ENCODE peak calls at places on chromosomes 4 and X, in ten cellular contexts. J is MM.1S; S is left ventricle myocardium inferior; E is CD8-positive, alpha-beta T cell; L is RWPE1; R is epithelial cell of esophagus; X is lower leg skin; I is vagina; Z is hepatocyte; Q is cardiac muscle cell. K is an unnamed sample.

GRCh38 chrX:148466292-148466691 is 34.1 kb upstream of the AFF2 start:
- DNase-seq in J (no peak), S (no peak), E (no peak), L (peak), R (peak), X (no peak), I (no peak), Z (no peak), Q (no peak), K (no peak)

GRCh38 chr4:187417761-187418160 is 577.8 kb upstream of the ZFP42 start:
- DNase-seq in J (no peak), S (no peak), E (no peak), L (peak), R (peak), X (no peak), I (no peak), Z (no peak), Q (no peak), K (no peak)

GRCh38 chrX:150898343-150899190 is at the start of gene CD99L2:
- DNase-seq in J (peak), S (peak), E (peak), L (peak), R (peak), X (peak), I (no peak), Z (peak), Q (peak), K (peak)

GRCh38 chrX:153454901-153455550 is 9.2 kb upstream of the TREX2 start:
- DNase-seq in J (no peak), S (no peak), E (no peak), L (no peak), R (no peak), X (no peak), I (no peak), Z (no peak), Q (no peak), K (no peak)

GRCh38 chr4:74886490-74886889 is 46.4 kb upstream of the PARM1 start:
- DNase-seq in J (no peak), S (no peak), E (no peak), L (peak), R (peak), X (no peak), I (no peak), Z (peak), Q (no peak), K (no peak)

GRCh38 chr4:38422850-38423249 is 241.1 kb upstream of the KLF3 start:
- DNase-seq in J (no peak), S (no peak), E (no peak), L (no peak), R (no peak), X (no peak), I (no peak), Z (no peak), Q (no peak), K (no peak)

GRCh38 chr4:15077969-15078368 is 75.7 kb downstream of the CPEB2 start:
- DNase-seq in J (no peak), S (no peak), E (no peak), L (no peak), R (peak), X (no peak), I (no peak), Z (no peak), Q (no peak), K (no peak)

GRCh38 chrX:44873415-44874270 is 655 bp downstream of the KDM6A start:
- DNase-seq in J (peak), S (peak), E (peak), L (no peak), R (peak), X (peak), I (no peak), Z (peak), Q (peak), K (peak)

GRCh38 chr4:159777689-159778088 is 674.8 kb downstream of the RAPGEF2 start:
- DNase-seq in J (no peak), S (no peak), E (no peak), L (no peak), R (no peak), X (no peak), I (no peak), Z (no peak), Q (no peak), K (no peak)

GRCh38 chrX:38754102-38754790 is 47.0 kb upstream of the MID1IP1 start:
- DNase-seq in J (peak), S (no peak), E (peak), L (peak), R (peak), X (peak), I (no peak), Z (peak), Q (peak), K (no peak)

GRCh38 chrX:40015693-40016092 is 82.1 kb downstream of the BCOR start:
- DNase-seq in J (no peak), S (no peak), E (no peak), L (no peak), R (no peak), X (no peak), I (no peak), Z (no peak), Q (no peak), K (no peak)

GRCh38 chr4:180960758-180961401 is 1282.3 kb upstream of the TENM3 start:
- DNase-seq in J (no peak), S (no peak), E (no peak), L (no peak), R (peak), X (no peak), I (no peak), Z (peak), Q (peak), K (no peak)

GRCh38 chr4:38837849-38838248 is 18.8 kb downstream of the TLR6 start:
- DNase-seq in J (no peak), S (no peak), E (no peak), L (no peak), R (peak), X (no peak), I (no peak), Z (no peak), Q (no peak), K (no peak)

GRCh38 chrX:40975951-40976350 is 109.3 kb upstream of the USP9X start:
- DNase-seq in J (no peak), S (no peak), E (no peak), L (no peak), R (no peak), X (no peak), I (no peak), Z (no peak), Q (no peak), K (no peak)

GRCh38 chr4:127623755-127624087 is 9.0 kb upstream of the INTU start:
- DNase-seq in J (no peak), S (no peak), E (no peak), L (peak), R (no peak), X (no peak), I (no peak), Z (peak), Q (no peak), K (no peak)

GRCh38 chr4:88411491-88412101 is 32.9 kb downstream of the HERC6 start:
- DNase-seq in J (no peak), S (no peak), E (no peak), L (no peak), R (no peak), X (no peak), I (no peak), Z (no peak), Q (no peak), K (no peak)

GRCh38 chr4:6681191-6681590 is 12.5 kb upstream of the S100P start:
- DNase-seq in J (no peak), S (no peak), E (no peak), L (no peak), R (no peak), X (no peak), I (no peak), Z (no peak), Q (no peak), K (no peak)

GRCh38 chr4:139763668-139764067 is 98.0 kb downstream of the MGST2 start:
- DNase-seq in J (peak), S (no peak), E (no peak), L (no peak), R (no peak), X (no peak), I (no peak), Z (peak), Q (peak), K (no peak)

GRCh38 chr4:11149612-11150259 is 279.0 kb downstream of the HS3ST1 start:
- DNase-seq in J (no peak), S (no peak), E (no peak), L (no peak), R (peak), X (no peak), I (no peak), Z (no peak), Q (no peak), K (no peak)

GRCh38 chr4:152606800-152607577 is 71.1 kb upstream of the FBXW7 start:
- DNase-seq in J (no peak), S (no peak), E (peak), L (no peak), R (peak), X (no peak), I (peak), Z (no peak), Q (no peak), K (peak)

GRCh38 chr4:138222041-138222440 is 20.1 kb downstream of the SLC7A11 start:
- DNase-seq in J (no peak), S (no peak), E (no peak), L (no peak), R (peak), X (no peak), I (no peak), Z (peak), Q (no peak), K (no peak)

GRCh38 chr4:10593130-10593529 is 91.4 kb downstream of the CLNK start:
- DNase-seq in J (no peak), S (no peak), E (no peak), L (no peak), R (no peak), X (no peak), I (no peak), Z (no peak), Q (no peak), K (no peak)

GRCh38 chr4:43325220-43325967 is 432.9 kb downstream of the GRXCR1 start:
- DNase-seq in J (no peak), S (no peak), E (no peak), L (no peak), R (no peak), X (no peak), I (no peak), Z (no peak), Q (no peak), K (no peak)

GRCh38 chr4:7461171-7461570 is 26.4 kb upstream of the PSAPL1 start:
- DNase-seq in J (no peak), S (no peak), E (no peak), L (no peak), R (no peak), X (no peak), I (no peak), Z (no peak), Q (no peak), K (no peak)

GRCh38 chr4:86326399-86326798 is 33.5 kb downstream of the MAPK10 start:
- DNase-seq in J (no peak), S (no peak), E (no peak), L (no peak), R (no peak), X (no peak), I (no peak), Z (no peak), Q (no peak), K (no peak)

GRCh38 chr4:178602833-178603232 is 1160.6 kb upstream of the AGA start:
- DNase-seq in J (no peak), S (no peak), E (no peak), L (no peak), R (peak), X (no peak), I (no peak), Z (no peak), Q (no peak), K (no peak)

DNA sequence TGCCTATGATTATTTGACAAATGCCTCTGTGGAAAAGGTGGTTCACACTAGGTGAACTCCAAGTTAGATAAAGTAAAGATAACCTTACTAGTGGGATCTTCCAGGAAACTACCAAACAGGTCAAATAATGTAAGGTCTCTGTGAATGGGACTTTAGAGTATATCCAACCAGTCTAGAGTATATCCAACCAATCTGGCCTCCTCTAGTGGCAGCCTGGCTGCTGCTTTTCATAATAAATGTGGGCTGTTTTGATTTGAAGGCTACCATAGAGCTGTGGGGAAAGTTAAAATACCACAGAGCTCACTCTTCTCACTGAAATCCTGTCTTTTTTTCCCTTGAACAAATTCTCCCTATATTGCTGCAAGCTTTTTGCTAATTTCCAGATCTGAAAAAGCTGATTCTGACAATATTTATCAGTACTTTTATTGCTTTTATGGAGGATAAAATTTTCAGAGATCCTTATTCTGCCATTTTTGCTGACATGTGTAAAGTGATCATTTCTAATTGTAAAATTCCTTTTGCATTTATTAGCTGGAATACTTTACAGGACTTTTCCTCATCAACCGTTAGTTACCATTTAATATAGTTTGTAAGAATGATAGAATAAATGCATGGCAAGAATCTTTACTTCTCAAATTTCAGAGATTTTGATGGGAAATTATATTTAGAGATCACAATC is 111.3 kb downstream of the TET2 start:
- DNase-seq in J (no peak), S (no peak), E (no peak), L (no peak), R (peak), X (no peak), I (no peak), Z (no peak), Q (no peak), K (no peak)
- TF ChIP-seq CTCF in J (no peak), S (no peak), E (no peak), L (no peak), R (peak), X (no peak), I (no peak), Z (peak), Q (no peak), K (peak)

DNA sequence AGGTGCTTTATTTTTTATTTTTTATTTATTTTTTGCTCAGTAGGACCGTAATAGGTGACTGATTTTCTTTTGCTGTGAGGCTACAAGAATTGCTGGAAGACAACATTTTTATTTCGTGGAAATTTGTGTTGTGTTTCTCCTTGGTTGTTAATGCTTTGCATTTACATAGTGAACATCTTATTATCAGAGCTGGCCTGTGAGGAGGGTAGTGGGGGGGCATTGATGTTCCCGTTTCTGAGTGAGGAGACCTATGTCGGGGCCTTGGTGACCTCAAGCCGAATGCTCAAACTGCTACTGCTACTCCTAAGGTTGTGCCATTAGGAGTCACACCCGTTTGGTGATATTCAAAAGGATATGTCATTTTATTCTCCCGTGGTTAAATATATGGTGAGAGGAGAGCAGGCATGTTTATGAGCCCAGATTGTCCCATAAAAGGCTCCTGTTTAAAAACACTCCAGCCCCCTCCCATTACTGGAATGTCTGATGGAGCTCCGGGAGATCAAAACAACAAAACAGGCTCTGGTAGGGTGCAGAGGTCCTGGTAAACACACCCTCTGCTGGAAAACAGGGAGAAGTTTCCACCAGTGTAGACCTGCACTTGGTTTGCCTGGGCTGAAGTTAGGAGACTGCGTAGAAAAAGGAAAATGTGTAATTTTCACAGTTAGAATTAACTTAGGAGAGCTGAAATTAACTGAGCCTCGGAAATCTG is 5.6 kb downstream of the PDGFRA start:
- DNase-seq in J (no peak), S (no peak), E (no peak), L (no peak), R (no peak), X (no peak), I (peak), Z (no peak), Q (no peak), K (no peak)
- TF ChIP-seq CTCF in J (no peak), S (no peak), E (no peak), L (peak), R (no peak), X (no peak), I (no peak), Z (peak), Q (no peak), K (no peak)

DNA sequence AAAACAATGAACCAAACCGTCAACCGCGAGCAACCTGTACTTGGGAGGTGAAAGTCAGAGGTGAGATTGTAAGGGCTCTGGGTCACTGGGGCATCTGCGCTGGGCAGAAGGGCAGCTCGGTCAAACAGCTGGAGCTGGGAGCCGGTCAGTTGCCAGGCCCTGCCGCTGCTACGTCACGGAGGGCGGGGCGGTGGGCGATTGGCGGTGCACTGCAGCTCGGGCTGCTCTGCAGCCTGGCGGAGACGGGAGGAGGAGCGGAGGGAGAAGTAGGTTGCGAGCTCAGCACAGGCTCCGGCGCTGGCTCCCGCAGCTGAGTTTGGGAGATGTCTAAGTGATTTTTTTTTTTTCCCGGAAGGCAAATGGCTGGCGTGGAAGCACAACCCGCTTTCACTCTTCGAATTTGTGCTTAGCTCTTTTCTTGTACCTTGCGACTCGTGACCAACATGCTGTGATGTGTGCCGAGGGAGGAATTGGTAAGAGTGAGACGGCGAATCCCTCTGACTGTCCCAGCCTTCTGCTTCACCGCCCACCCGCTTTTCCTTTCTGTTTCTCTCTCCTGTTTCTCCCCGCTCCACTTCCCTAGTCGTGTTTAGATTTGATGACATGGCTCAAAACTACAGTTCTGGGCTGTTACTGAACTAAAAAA is at the start of gene ATP10D:
- DNase-seq in J (peak), S (peak), E (peak), L (peak), R (peak), X (peak), I (peak), Z (peak), Q (peak), K (peak)
- TF ChIP-seq CTCF in J (no peak), S (peak), E (no peak), L (no peak), R (no peak), X (no peak), I (peak), Z (no peak), Q (peak), K (peak)

DNA sequence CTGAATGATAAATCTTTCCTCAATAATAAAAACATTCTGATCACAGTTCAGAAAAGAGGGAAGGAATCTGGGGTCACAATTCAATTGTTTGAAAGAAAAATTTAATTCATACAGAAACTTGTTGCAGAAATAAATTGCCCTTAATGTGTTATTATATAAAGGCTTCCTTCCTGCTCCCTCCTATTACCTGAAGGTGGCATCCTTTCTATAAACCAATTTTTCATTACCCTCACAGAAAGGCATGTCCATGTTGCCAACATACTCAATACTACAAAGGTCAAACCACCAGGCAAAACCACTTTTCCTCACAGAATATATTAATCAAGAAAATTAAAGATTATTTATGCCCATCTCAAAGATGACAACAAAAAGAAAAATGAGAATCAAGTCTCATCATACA is 194.3 kb upstream of the CT83 start:
- DNase-seq in J (no peak), S (no peak), E (no peak), L (peak), R (no peak), X (no peak), I (no peak), Z (no peak), Q (no peak), K (no peak)
- TF ChIP-seq CTCF in J (no peak), S (no peak), E (no peak), L (no peak), R (peak), X (no peak), I (no peak), Z (no peak), Q (no peak), K (no peak)

GRCh38 chrX:43815209-43815608 is 67.0 kb downstream of the MAOB start:
- DNase-seq in J (no peak), S (no peak), E (no peak), L (no peak), R (no peak), X (no peak), I (no peak), Z (no peak), Q (no peak), K (no peak)

GRCh38 chrX:43809463-43809862 is 72.8 kb downstream of the MAOB start:
- DNase-seq in J (no peak), S (no peak), E (no peak), L (no peak), R (no peak), X (peak), I (no peak), Z (no peak), Q (no peak), K (no peak)

GRCh38 chrX:43813319-43813718 is 68.9 kb downstream of the MAOB start:
- DNase-seq in J (no peak), S (no peak), E (no peak), L (no peak), R (no peak), X (no peak), I (no peak), Z (peak), Q (peak), K (no peak)

GRCh38 chrX:43817454-43817853 is 64.8 kb downstream of the MAOB start:
- DNase-seq in J (no peak), S (no peak), E (no peak), L (no peak), R (no peak), X (no peak), I (no peak), Z (peak), Q (no peak), K (no peak)

GRCh38 chrX:43813898-43814297 is 68.4 kb downstream of the MAOB start:
- DNase-seq in J (no peak), S (no peak), E (no peak), L (no peak), R (peak), X (no peak), I (no peak), Z (no peak), Q (peak), K (no peak)
- TF ChIP-seq CTCF in J (no peak), S (no peak), E (no peak), L (no peak), R (peak), X (no peak), I (no peak), Z (no peak), Q (no peak), K (no peak)

DNA sequence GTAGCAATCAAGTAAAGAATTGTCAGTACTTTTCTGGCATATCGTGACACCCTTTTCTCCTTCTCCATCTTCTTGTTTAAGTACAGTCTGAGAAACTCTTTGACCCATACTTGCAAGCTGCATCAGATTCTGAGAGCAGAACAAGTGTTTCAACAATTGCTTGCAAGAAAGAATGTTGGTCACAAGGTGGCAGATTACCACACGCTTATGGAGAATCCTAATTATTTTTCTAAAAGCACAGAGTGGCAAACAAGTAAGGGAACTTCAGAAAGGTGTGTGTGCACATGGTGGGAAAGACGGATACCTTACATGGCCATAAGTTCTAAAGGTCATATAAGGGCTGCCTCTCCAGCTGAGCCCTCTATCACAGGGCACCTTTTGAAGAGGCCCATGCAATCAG is 136.4 kb upstream of the FGF13 start:
- DNase-seq in J (no peak), S (no peak), E (no peak), L (no peak), R (peak), X (no peak), I (no peak), Z (peak), Q (peak), K (no peak)
- TF ChIP-seq CTCF in J (no peak), S (peak), E (no peak), L (no peak), R (peak), X (no peak), I (no peak), Z (peak), Q (peak), K (no peak)

K was measured in osteocyte.